ENCODE peak calls at places on chromosomes 6 and 20, in five cellular contexts. One of them, this sample, is unnamed. For H4K20me1 and H3K79me2, the result is how much of the 10 kb centered on the place peaks cover.

GRCh38 chr6:139879823-139880356 is 505.4 kb upstream of the CITED2 start:
- DNase-seq in fibroblast of lung: no peak
- DNase-seq in SK-N-SH: no peak
- DNase-seq in HCT116: no peak
- DNase-seq in K562: no peak
- DNase-seq in this sample: peak

GRCh38 chr20:25000268-25000801 is 7.8 kb upstream of the APMAP start:
- DNase-seq in fibroblast of lung: peak
- DNase-seq in SK-N-SH: no peak
- DNase-seq in HCT116: no peak
- DNase-seq in K562: no peak
- DNase-seq in this sample: no peak

GRCh38 chr6:40362859-40363258 is 224.3 kb downstream of the LRFN2 start:
- DNase-seq in fibroblast of lung: no peak
- DNase-seq in SK-N-SH: no peak
- DNase-seq in HCT116: no peak
- DNase-seq in K562: no peak
- DNase-seq in this sample: no peak

GRCh38 chr6:20835315-20836010 is 301.2 kb downstream of the CDKAL1 start:
- DNase-seq in fibroblast of lung: no peak
- DNase-seq in SK-N-SH: no peak
- DNase-seq in HCT116: no peak
- DNase-seq in K562: no peak
- DNase-seq in this sample: no peak

GRCh38 chr6:20856681-20857288 is 322.5 kb downstream of the CDKAL1 start:
- DNase-seq in fibroblast of lung: no peak
- DNase-seq in SK-N-SH: no peak
- DNase-seq in HCT116: no peak
- DNase-seq in K562: no peak
- DNase-seq in this sample: no peak

GRCh38 chr6:109303149-109303548 is 79.1 kb downstream of the CD164 start:
- DNase-seq in fibroblast of lung: no peak
- DNase-seq in SK-N-SH: no peak
- DNase-seq in HCT116: no peak
- DNase-seq in K562: no peak
- DNase-seq in this sample: no peak

GRCh38 chr6:4303638-4304037 is 168.3 kb upstream of the ECI2 start:
- DNase-seq in fibroblast of lung: no peak
- DNase-seq in SK-N-SH: no peak
- DNase-seq in HCT116: no peak
- DNase-seq in K562: no peak
- DNase-seq in this sample: no peak

GRCh38 chr20:4217349-4217761 is 202.0 kb upstream of the RNF24 start:
- DNase-seq in fibroblast of lung: peak
- DNase-seq in SK-N-SH: no peak
- DNase-seq in HCT116: no peak
- DNase-seq in K562: peak
- DNase-seq in this sample: no peak

GRCh38 chr20:22303523-22303922 is 280.8 kb downstream of the FOXA2 start:
- DNase-seq in fibroblast of lung: no peak
- DNase-seq in SK-N-SH: peak
- DNase-seq in HCT116: peak
- DNase-seq in K562: peak
- DNase-seq in this sample: no peak

GRCh38 chr20:10447028-10447427 is 11.9 kb downstream of the SLX4IP start:
- DNase-seq in fibroblast of lung: peak
- DNase-seq in SK-N-SH: peak
- DNase-seq in HCT116: peak
- DNase-seq in K562: peak
- DNase-seq in this sample: peak

GRCh38 chr6:16585805-16586204 is 175.5 kb downstream of the ATXN1 start:
- DNase-seq in fibroblast of lung: no peak
- DNase-seq in SK-N-SH: no peak
- DNase-seq in HCT116: no peak
- DNase-seq in K562: no peak
- DNase-seq in this sample: no peak

GRCh38 chr20:32438331-32438858 is 80.3 kb downstream of the ASXL1 start:
- DNase-seq in fibroblast of lung: no peak
- DNase-seq in SK-N-SH: no peak
- DNase-seq in HCT116: no peak
- DNase-seq in K562: no peak
- DNase-seq in this sample: no peak

GRCh38 chr20:57426156-57426769 is 35.1 kb downstream of the RBM38 start:
- DNase-seq in fibroblast of lung: no peak
- DNase-seq in SK-N-SH: no peak
- DNase-seq in HCT116: no peak
- DNase-seq in K562: no peak
- DNase-seq in this sample: no peak

GRCh38 chr20:1375515-1375914 is 17.3 kb downstream of the FKBP1A start:
- DNase-seq in fibroblast of lung: peak
- DNase-seq in SK-N-SH: no peak
- DNase-seq in HCT116: no peak
- DNase-seq in K562: no peak
- DNase-seq in this sample: no peak

GRCh38 chr6:167956491-167956890 is 41.0 kb upstream of the KIF25 start:
- DNase-seq in fibroblast of lung: no peak
- DNase-seq in SK-N-SH: no peak
- DNase-seq in HCT116: no peak
- DNase-seq in K562: no peak
- DNase-seq in this sample: no peak

GRCh38 chr20:62129731-62130531 is 7.7 kb downstream of the LSM14B start:
- DNase-seq in fibroblast of lung: no peak
- DNase-seq in SK-N-SH: no peak
- DNase-seq in HCT116: no peak
- DNase-seq in K562: no peak
- DNase-seq in this sample: no peak

GRCh38 chr6:90583783-90584481 is 2.9 kb downstream of the MAP3K7 start:
- DNase-seq in fibroblast of lung: no peak
- DNase-seq in SK-N-SH: no peak
- DNase-seq in HCT116: no peak
- DNase-seq in K562: no peak
- DNase-seq in this sample: no peak

GRCh38 chr6:104692008-104692407 is 167.7 kb downstream of the HACE1 start:
- DNase-seq in fibroblast of lung: no peak
- DNase-seq in SK-N-SH: no peak
- DNase-seq in HCT116: no peak
- DNase-seq in K562: no peak
- DNase-seq in this sample: no peak

GRCh38 chr6:41277644-41278043 is 8.8 kb downstream of the TREM1 start:
- DNase-seq in fibroblast of lung: no peak
- DNase-seq in SK-N-SH: no peak
- DNase-seq in HCT116: no peak
- DNase-seq in K562: no peak
- DNase-seq in this sample: no peak

GRCh38 chr20:8255945-8256632 is 124.0 kb downstream of the PLCB1 start:
- DNase-seq in fibroblast of lung: peak
- DNase-seq in SK-N-SH: no peak
- DNase-seq in HCT116: no peak
- DNase-seq in K562: no peak
- DNase-seq in this sample: no peak

GRCh38 chr6:125236536-125237327 is 65.0 kb downstream of the HDDC2 start:
- DNase-seq in fibroblast of lung: peak
- DNase-seq in SK-N-SH: no peak
- DNase-seq in HCT116: no peak
- DNase-seq in K562: no peak
- DNase-seq in this sample: no peak

GRCh38 chr6:168376811-168377480 is 57.4 kb upstream of the DACT2 start:
- DNase-seq in fibroblast of lung: no peak
- DNase-seq in SK-N-SH: no peak
- DNase-seq in HCT116: no peak
- DNase-seq in K562: no peak
- DNase-seq in this sample: no peak

GRCh38 chr20:64188682-64189529 is 24.7 kb downstream of the MYT1 start:
- DNase-seq in fibroblast of lung: peak
- DNase-seq in SK-N-SH: peak
- DNase-seq in HCT116: peak
- DNase-seq in K562: no peak
- DNase-seq in this sample: no peak

GRCh38 chr6:144360401-144360800 is 75.3 kb downstream of the UTRN start:
- DNase-seq in fibroblast of lung: no peak
- DNase-seq in SK-N-SH: no peak
- DNase-seq in HCT116: no peak
- DNase-seq in K562: no peak
- DNase-seq in this sample: no peak

GRCh38 chr6:14121936-14122344 is 4.4 kb downstream of the CD83 start:
- DNase-seq in fibroblast of lung: no peak
- DNase-seq in SK-N-SH: no peak
- DNase-seq in HCT116: no peak
- DNase-seq in K562: no peak
- DNase-seq in this sample: peak
- H3K27ac ChIP-seq in fibroblast of lung: no peak
- H3K27ac ChIP-seq in SK-N-SH: no peak
- H3K27ac ChIP-seq in HCT116: no peak
- H3K27ac ChIP-seq in K562: no peak
- H3K27ac ChIP-seq in this sample: no peak

GRCh38 chr6:13666194-13667105 is 45.2 kb downstream of the RANBP9 start:
- DNase-seq in fibroblast of lung: peak
- DNase-seq in SK-N-SH: no peak
- DNase-seq in HCT116: no peak
- DNase-seq in K562: no peak
- DNase-seq in this sample: no peak

GRCh38 chr6:13671742-13672141 is 39.9 kb downstream of the RANBP9 start:
- DNase-seq in fibroblast of lung: no peak
- DNase-seq in SK-N-SH: no peak
- DNase-seq in HCT116: no peak
- DNase-seq in K562: no peak
- DNase-seq in this sample: no peak

GRCh38 chr6:13669476-13669875 is 42.2 kb downstream of the RANBP9 start:
- DNase-seq in fibroblast of lung: no peak
- DNase-seq in SK-N-SH: no peak
- DNase-seq in HCT116: no peak
- DNase-seq in K562: no peak
- DNase-seq in this sample: no peak

GRCh38 chr6:13667655-13668054 is 44.0 kb downstream of the RANBP9 start:
- DNase-seq in fibroblast of lung: peak
- DNase-seq in SK-N-SH: no peak
- DNase-seq in HCT116: no peak
- DNase-seq in K562: no peak
- DNase-seq in this sample: no peak

DNA sequence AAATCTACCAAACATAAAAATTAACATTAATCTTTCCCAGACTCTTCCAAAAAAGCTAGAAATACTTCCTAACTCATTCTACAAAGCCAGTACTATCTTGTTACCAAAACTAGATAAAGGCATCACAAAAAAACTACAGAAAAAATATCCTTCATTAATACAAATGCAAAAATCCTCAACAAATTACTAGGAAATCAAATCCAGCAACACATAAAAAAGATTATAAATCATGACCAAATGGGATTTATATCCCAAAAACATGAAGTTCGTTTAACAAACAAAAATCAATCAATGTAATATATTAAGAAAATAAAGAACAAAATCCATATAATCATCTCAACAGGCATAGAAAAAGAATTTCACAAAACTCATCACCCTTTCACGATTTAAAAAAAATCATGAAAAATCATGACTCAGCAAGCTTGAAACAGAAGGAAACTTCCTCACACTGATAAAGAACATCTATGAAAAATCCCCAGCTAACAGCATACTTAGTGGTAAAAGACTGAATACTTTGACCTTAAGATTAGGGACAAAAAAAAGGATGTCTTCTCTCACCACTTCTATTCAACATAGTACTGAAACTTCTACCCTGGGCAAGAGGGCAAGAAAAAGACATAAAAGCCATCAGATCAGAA is 43.2 kb downstream of the RANBP9 start:
- DNase-seq in fibroblast of lung: no peak
- DNase-seq in SK-N-SH: no peak
- DNase-seq in HCT116: no peak
- DNase-seq in K562: peak
- DNase-seq in this sample: no peak
- H4K20me1 ChIP-seq in fibroblast of lung: under half
- H4K20me1 ChIP-seq in SK-N-SH: under half
- H4K20me1 ChIP-seq in HCT116: under half
- H4K20me1 ChIP-seq in K562: under half
- H4K20me1 ChIP-seq in this sample: half or more

DNA sequence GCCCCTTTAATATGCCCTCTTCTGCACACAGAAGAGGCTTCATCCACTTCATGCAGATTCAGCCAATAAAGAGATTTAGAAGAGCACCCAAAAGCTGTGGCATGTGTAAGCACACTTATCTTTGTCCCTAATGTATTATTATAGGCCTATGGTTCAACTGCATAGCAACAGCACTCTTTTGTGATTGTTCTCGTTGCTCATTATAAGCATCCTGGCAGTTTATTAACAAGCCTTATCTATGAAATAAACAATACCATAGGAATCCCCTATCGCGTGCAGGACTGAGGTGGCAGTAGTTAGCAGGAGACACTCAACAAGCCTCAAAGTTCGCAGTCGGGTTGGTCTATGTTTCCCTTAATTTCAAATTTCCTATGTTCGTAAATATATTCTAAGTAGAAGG is 138.5 kb upstream of the BEND6 start:
- DNase-seq in fibroblast of lung: no peak
- DNase-seq in SK-N-SH: no peak
- DNase-seq in HCT116: no peak
- DNase-seq in K562: no peak
- DNase-seq in this sample: no peak
- H3K79me2 ChIP-seq in fibroblast of lung: half or more
- H3K79me2 ChIP-seq in SK-N-SH: half or more
- H3K79me2 ChIP-seq in HCT116: half or more
- H3K79me2 ChIP-seq in K562: under half
- H3K79me2 ChIP-seq in this sample: under half

DNA sequence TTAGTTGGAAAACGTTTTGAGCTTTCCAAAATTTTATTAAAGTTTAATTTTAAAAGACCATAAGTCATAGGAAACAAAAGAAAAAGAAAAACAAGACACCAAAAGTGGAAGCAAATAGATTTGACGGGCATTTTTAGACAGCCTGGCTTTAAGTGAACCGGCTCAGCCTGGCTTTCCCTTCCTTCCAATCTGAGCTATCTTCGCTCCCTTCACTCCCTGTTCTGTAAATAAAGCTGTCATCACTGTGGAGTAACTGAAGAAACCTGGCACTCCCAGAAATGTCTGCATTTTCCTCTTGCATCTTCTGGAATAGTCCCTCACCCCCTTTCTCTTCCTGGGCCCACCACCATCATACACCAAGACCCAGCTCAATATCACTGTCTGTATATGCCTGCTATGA is 131.9 kb downstream of the IMPG1 start:
- DNase-seq in fibroblast of lung: no peak
- DNase-seq in SK-N-SH: no peak
- DNase-seq in HCT116: no peak
- DNase-seq in K562: no peak
- DNase-seq in this sample: no peak
- H3K27ac ChIP-seq in fibroblast of lung: no peak
- H3K27ac ChIP-seq in SK-N-SH: no peak
- H3K27ac ChIP-seq in HCT116: no peak
- H3K27ac ChIP-seq in K562: no peak
- H3K27ac ChIP-seq in this sample: no peak

GRCh38 chr20:34797012-34797720 is 28.3 kb downstream of the NCOA6 start:
- DNase-seq in fibroblast of lung: no peak
- DNase-seq in SK-N-SH: no peak
- DNase-seq in HCT116: no peak
- DNase-seq in K562: no peak
- DNase-seq in this sample: no peak
- H4K20me1 ChIP-seq in fibroblast of lung: under half
- H4K20me1 ChIP-seq in SK-N-SH: half or more
- H4K20me1 ChIP-seq in HCT116: under half
- H4K20me1 ChIP-seq in K562: under half
- H4K20me1 ChIP-seq in this sample: under half

GRCh38 chr6:56693246-56693607 is 50.5 kb upstream of the DST start:
- DNase-seq in fibroblast of lung: peak
- DNase-seq in SK-N-SH: no peak
- DNase-seq in HCT116: no peak
- DNase-seq in K562: no peak
- DNase-seq in this sample: no peak
- H3K79me2 ChIP-seq in fibroblast of lung: under half
- H3K79me2 ChIP-seq in SK-N-SH: half or more
- H3K79me2 ChIP-seq in HCT116: under half
- H3K79me2 ChIP-seq in K562: under half
- H3K79me2 ChIP-seq in this sample: under half

GRCh38 chr20:6767166-6767535 is 335 bp upstream of the BMP2 start:
- DNase-seq in fibroblast of lung: no peak
- DNase-seq in SK-N-SH: no peak
- DNase-seq in HCT116: no peak
- DNase-seq in K562: no peak
- DNase-seq in this sample: no peak
- H3K27ac ChIP-seq in fibroblast of lung: no peak
- H3K27ac ChIP-seq in SK-N-SH: no peak
- H3K27ac ChIP-seq in HCT116: no peak
- H3K27ac ChIP-seq in K562: no peak
- H3K27ac ChIP-seq in this sample: no peak

This sample was measured in Karpas-422.